ENCODE peak calls at places on chromosomes 13 and 19, in four cellular contexts. F, N, D and E are unnamed samples.

GRCh38 chr13:48500652-48501197 is 32.2 kb downstream of the RCBTB2 start:
- DNase-seq in F (no peak), N (peak), D (no peak), E (no peak)

GRCh38 chr19:13082192-13083007 is 20.3 kb downstream of the LYL1 start:
- DNase-seq in F (no peak), N (peak), D (no peak), E (no peak)

GRCh38 chr13:48527955-48528354 is 4.9 kb downstream of the RCBTB2 start:
- DNase-seq in F (no peak), N (no peak), D (no peak), E (no peak)

GRCh38 chr13:41565221-41565620 is 107.9 kb downstream of the RGCC start:
- DNase-seq in F (no peak), N (peak), D (no peak), E (no peak)

GRCh38 chr19:55857149-55857548 is 20.8 kb downstream of the NLRP4 start:
- DNase-seq in F (no peak), N (no peak), D (no peak), E (no peak)

GRCh38 chr19:58021541-58022282 is 12.1 kb upstream of the ZSCAN1 start:
- DNase-seq in F (no peak), N (peak), D (no peak), E (no peak)

GRCh38 chr19:33052352-33052972 is 12.2 kb downstream of the RHPN2 start:
- DNase-seq in F (no peak), N (peak), D (no peak), E (no peak)

GRCh38 chr13:44188257-44188656 is 185.4 kb upstream of the SERP2 start:
- DNase-seq in F (no peak), N (peak), D (no peak), E (no peak)

GRCh38 chr19:42412223-42412622 is 15.0 kb downstream of the LIPE start:
- DNase-seq in F (no peak), N (no peak), D (no peak), E (no peak)

GRCh38 chr13:28584873-28585317 is 74.0 kb upstream of the POMP start:
- DNase-seq in F (no peak), N (peak), D (no peak), E (no peak)

GRCh38 chr13:70390968-70391367 is 282.7 kb upstream of the KLHL1 start:
- DNase-seq in F (no peak), N (no peak), D (no peak), E (no peak)

GRCh38 chr13:39505151-39505550 is 97.8 kb downstream of the LHFPL6 start:
- DNase-seq in F (no peak), N (no peak), D (no peak), E (no peak)

GRCh38 chr19:14405758-14406644 is 13.1 kb downstream of the DDX39A start:
- DNase-seq in F (peak), N (peak), D (peak), E (peak)

GRCh38 chr19:10395003-10395402 is 8.3 kb downstream of the CDC37 start:
- DNase-seq in F (no peak), N (no peak), D (no peak), E (no peak)

GRCh38 chr19:8585894-8586750 is 8.9 kb upstream of the MYO1F start:
- DNase-seq in F (no peak), N (no peak), D (peak), E (peak)
- TF ChIP-seq CTCF in F (no peak), N (peak), D (peak), E (peak)

GRCh38 chr19:23822735-23823134 is 64.0 kb upstream of the ZNF681 start:
- DNase-seq in F (no peak), N (no peak), D (no peak), E (no peak)

GRCh38 chr19:23817519-23817918 is 58.8 kb upstream of the ZNF681 start:
- DNase-seq in F (no peak), N (peak), D (no peak), E (no peak)
- TF ChIP-seq CTCF in F (no peak), N (peak), D (no peak), E (no peak)

GRCh38 chr13:23060972-23061371 is 119.8 kb upstream of the SGCG start:
- DNase-seq in F (no peak), N (no peak), D (no peak), E (no peak)
- TF ChIP-seq CTCF in F (no peak), N (no peak), D (no peak), E (no peak)

GRCh38 chr19:54429176-54429495 is 13.9 kb downstream of the TTYH1 start:
- DNase-seq in F (no peak), N (no peak), D (no peak), E (no peak)

GRCh38 chr19:54432144-54432738 is 16.8 kb upstream of the LENG8 start:
- DNase-seq in F (no peak), N (no peak), D (no peak), E (no peak)

GRCh38 chr19:54430306-54431254 is 15.3 kb downstream of the TTYH1 start:
- DNase-seq in F (no peak), N (peak), D (no peak), E (peak)

GRCh38 chr19:54429545-54430227 is 14.4 kb downstream of the TTYH1 start:
- DNase-seq in F (no peak), N (no peak), D (no peak), E (no peak)

DNA sequence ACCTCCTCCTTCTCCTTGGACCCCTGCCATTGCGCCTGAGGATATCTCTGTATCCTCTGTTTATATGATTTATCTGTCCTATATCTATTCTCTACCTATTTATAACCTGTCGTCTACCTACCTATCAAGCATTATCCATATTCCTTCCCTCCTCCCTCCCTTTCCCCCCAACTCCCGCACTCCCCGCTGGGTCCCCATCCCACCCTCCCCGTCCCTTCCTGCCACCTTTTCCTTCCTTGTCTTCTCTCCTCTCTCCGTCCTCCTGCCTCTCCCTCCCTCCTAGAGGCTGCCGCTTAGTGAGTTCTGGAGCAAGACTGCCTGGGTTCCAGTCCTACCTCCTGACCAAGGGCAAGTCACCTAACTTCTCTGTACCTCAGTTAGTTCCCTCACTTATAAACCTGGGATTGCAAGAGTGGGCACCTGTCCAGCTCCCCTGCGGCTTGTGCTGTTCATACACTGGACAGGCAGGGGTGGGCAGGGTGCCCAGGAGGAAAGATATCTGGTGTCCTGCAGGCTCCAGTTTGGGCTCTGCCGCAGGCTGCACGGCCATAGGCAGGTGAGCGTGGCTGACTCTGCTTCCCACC is 16.1 kb downstream of the TTYH1 start:
- DNase-seq in F (no peak), N (no peak), D (no peak), E (no peak)
- TF ChIP-seq CTCF in F (no peak), N (no peak), D (no peak), E (no peak)

GRCh38 chr13:75365724-75366173 is 116.2 kb downstream of the TBC1D4 start:
- DNase-seq in F (no peak), N (peak), D (no peak), E (no peak)
- TF ChIP-seq CTCF in F (no peak), N (no peak), D (peak), E (no peak)